ENCODE peak calls at places on chromosome 5, in five cellular contexts. X, P, N, Z and K are unnamed samples.

GRCh38 chr5:171762016-171762415 is 23.6 kb upstream of the SMIM23 start:
- DNase-seq in X (no peak), N (no peak), Z (no peak), P (no peak), K (no peak)

GRCh38 chr5:167903243-167903642 is 388.2 kb upstream of the WWC1 start:
- DNase-seq in P (no peak), X (no peak), Z (no peak), N (no peak), K (no peak)

GRCh38 chr5:39040875-39041274 is 33.3 kb downstream of the RICTOR start:
- DNase-seq in N (no peak), X (no peak), P (no peak), Z (no peak), K (peak; percentile 31)

GRCh38 chr5:56552612-56553268 is 262.6 kb upstream of the MAP3K1 start:
- DNase-seq in N (no peak), P (no peak), X (no peak), Z (peak; percentile 45), K (no peak)

GRCh38 chr5:318931-319601 is 2.4 kb upstream of the AHRR start:
- DNase-seq in Z (no peak), X (no peak), P (peak; percentile 79), N (peak; percentile 10), K (no peak)

GRCh38 chr5:43017438-43017820 is 22.7 kb downstream of the ANXA2R start:
- DNase-seq in X (no peak), Z (peak; percentile 55), P (peak; percentile 90), N (peak; percentile 30), K (no peak)

GRCh38 chr5:146805099-146805498 is 73.5 kb downstream of the PPP2R2B start:
- DNase-seq in Z (no peak), X (no peak), P (no peak), N (no peak), K (no peak)

GRCh38 chr5:39661026-39661779 is 236.4 kb upstream of the DAB2 start:
- DNase-seq in X (no peak), P (no peak), Z (no peak), N (no peak), K (no peak)

GRCh38 chr5:21152611-21153010 is 1164.6 kb upstream of the CDH18 start:
- DNase-seq in N (no peak), P (no peak), X (no peak), Z (peak; percentile 0), K (no peak)

GRCh38 chr5:131523500-131524185 is 111.4 kb downstream of the RAPGEF6 start:
- DNase-seq in Z (no peak), N (no peak), P (no peak), X (no peak), K (no peak)

GRCh38 chr5:165137701-165138100 is 1632.3 kb downstream of the MAT2B start:
- DNase-seq in N (no peak), Z (no peak), P (no peak), X (no peak), K (no peak)

GRCh38 chr5:140480310-140481014 is 67.0 kb upstream of the EIF4EBP3 start:
- DNase-seq in Z (peak; percentile 4), N (no peak), P (no peak), X (no peak), K (no peak)

GRCh38 chr5:78568676-78569075 is 79.9 kb downstream of the LHFPL2 start:
- DNase-seq in X (no peak), Z (no peak), P (no peak), N (no peak), K (no peak)

GRCh38 chr5:1412621-1413020 is 32.6 kb downstream of the SLC6A3 start:
- DNase-seq in N (no peak), Z (no peak), X (no peak), P (no peak), K (no peak)

GRCh38 chr5:135371738-135372232 is 27.2 kb downstream of the MACROH2A1 start:
- DNase-seq in X (no peak), N (no peak), P (peak; percentile 48), Z (peak; percentile 74), K (no peak)

GRCh38 chr5:72064801-72065570 is 42.3 kb upstream of the MAP1B start:
- DNase-seq in N (no peak), Z (no peak), X (no peak), P (no peak), K (no peak)

GRCh38 chr5:31479706-31480105 is 52.2 kb downstream of the DROSHA start:
- DNase-seq in X (no peak), P (no peak), Z (no peak), N (no peak), K (no peak)

GRCh38 chr5:107470007-107470582 is 200.6 kb downstream of the EFNA5 start:
- DNase-seq in Z (peak; percentile 41), X (no peak), P (no peak), N (no peak), K (no peak)

GRCh38 chr5:131979816-131980215 is 31.6 kb downstream of the ACSL6 start:
- DNase-seq in P (peak; percentile 58), X (no peak), Z (no peak), N (no peak), K (no peak)

GRCh38 chr5:169027456-169028118 is 273.4 kb downstream of the SLIT3 start:
- DNase-seq in Z (no peak), N (no peak), P (no peak), X (no peak), K (peak; percentile 73)

GRCh38 chr5:172904643-172905345 is 54.4 kb upstream of the RPL26L1 start:
- DNase-seq in P (peak; percentile 94), Z (peak; percentile 84), N (peak; percentile 62), X (no peak), K (peak; percentile 96)

GRCh38 chr5:12175914-12176585 is 271.8 kb upstream of the CTNND2 start:
- DNase-seq in P (no peak), N (no peak), X (no peak), Z (no peak), K (no peak)

GRCh38 chr5:126805108-126805507 is 28.2 kb downstream of the LMNB1 start:
- DNase-seq in X (no peak), P (no peak), N (no peak), Z (peak; percentile 59), K (no peak)

GRCh38 chr5:151925396-151925750 is 722 bp upstream of the GLRA1 start:
- DNase-seq in Z (no peak), P (no peak), X (no peak), N (no peak), K (no peak)

GRCh38 chr5:176365663-176366574 is 632 bp downstream of the ARL10 start:
- DNase-seq in N (peak; percentile 61), P (peak; percentile 89), Z (peak; percentile 55), X (peak; percentile 46), K (no peak)

GRCh38 chr5:111347021-111347420 is 122.8 kb downstream of the CAMK4 start:
- DNase-seq in X (no peak), Z (no peak), P (no peak), N (no peak), K (no peak)

GRCh38 chr5:58122993-58123392 is 336.9 kb downstream of the PLK2 start:
- DNase-seq in X (no peak), N (no peak), P (no peak), Z (no peak), K (no peak)

GRCh38 chr5:1468247-1468612 is 23.0 kb upstream of the SLC6A3 start:
- DNase-seq in Z (no peak), P (peak; percentile 58), X (no peak), N (no peak), K (no peak)

GRCh38 chr5:173963107-173963506 is 25.9 kb upstream of the C5orf47 start:
- DNase-seq in X (no peak), P (no peak), Z (peak; percentile 75), N (no peak), K (no peak)

GRCh38 chr5:173964491-173964890 is 24.5 kb upstream of the C5orf47 start:
- DNase-seq in N (no peak), X (no peak), P (no peak), Z (no peak), K (no peak)

GRCh38 chr5:173962436-173962835 is 26.5 kb upstream of the C5orf47 start:
- DNase-seq in Z (no peak), X (no peak), N (no peak), P (no peak), K (no peak)

GRCh38 chr5:173968154-173968553 is 20.8 kb upstream of the C5orf47 start:
- DNase-seq in X (no peak), P (no peak), N (no peak), Z (no peak), K (no peak)

GRCh38 chr5:173963867-173964429 is 25.0 kb upstream of the C5orf47 start:
- DNase-seq in X (no peak), Z (no peak), N (no peak), P (no peak), K (no peak)
- TF ChIP-seq POLR2A in X (no peak), Z (no peak), N (no peak), P (no peak), K (no peak)

GRCh38 chr5:143779506-143779905 is 32.5 kb upstream of the HMHB1 start:
- DNase-seq in N (no peak), P (no peak), X (no peak), Z (no peak), K (no peak)
- TF ChIP-seq POLR2A in N (no peak), P (no peak), X (no peak), Z (no peak), K (no peak)

GRCh38 chr5:8984386-8984785 is 561.5 kb downstream of the SEMA5A start:
- DNase-seq in Z (no peak), N (no peak), X (no peak), P (no peak), K (no peak)
- TF ChIP-seq POLR2A in Z (no peak), N (no peak), X (no peak), P (no peak), K (no peak)

GRCh38 chr5:170310187-170310586 is 12.6 kb upstream of the LCP2 start:
- DNase-seq in P (no peak), Z (no peak), N (no peak), X (no peak), K (no peak)

GRCh38 chr5:170314696-170315095 is 17.1 kb upstream of the LCP2 start:
- DNase-seq in X (no peak), P (peak; percentile 78), Z (no peak), N (no peak), K (no peak)

GRCh38 chr5:170312666-170313065 is 15.1 kb upstream of the LCP2 start:
- DNase-seq in Z (peak; percentile 3), X (no peak), P (peak; percentile 81), N (no peak), K (no peak)

GRCh38 chr5:170313344-170313743 is 15.8 kb upstream of the LCP2 start:
- DNase-seq in P (no peak), X (no peak), N (no peak), Z (no peak), K (no peak)

DNA sequence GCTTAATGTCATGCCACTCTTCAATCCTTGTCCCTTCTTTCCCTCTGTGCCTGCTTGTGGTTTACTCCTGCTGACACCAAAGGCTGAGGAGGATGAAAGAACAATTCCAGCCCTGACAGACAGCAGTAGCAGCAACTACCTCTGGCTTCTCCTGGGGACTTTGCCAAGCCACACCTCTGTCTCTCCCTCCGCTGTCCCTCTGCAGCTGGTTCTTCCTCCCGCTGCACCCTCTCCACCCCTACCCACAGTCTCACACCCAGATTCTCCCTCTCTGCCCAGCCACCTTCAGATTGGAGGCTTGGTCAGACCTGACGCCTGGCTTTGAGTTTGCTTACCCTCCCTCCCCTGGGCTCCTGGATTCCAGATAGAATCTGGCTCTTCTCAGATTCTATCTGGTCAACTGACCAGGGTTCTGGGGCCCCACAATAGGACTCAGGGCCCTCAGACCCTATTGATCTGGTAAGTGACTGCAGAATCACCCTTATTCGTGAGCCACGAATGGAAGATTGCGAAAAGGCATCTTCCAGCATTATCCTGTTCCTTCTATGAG is 14.4 kb upstream of the LCP2 start:
- DNase-seq in N (no peak), P (peak; percentile 77), Z (no peak), X (no peak), K (no peak)
- TF ChIP-seq POLR2A in N (no peak), P (no peak), Z (no peak), X (no peak), K (no peak)